ENCODE peak calls at places on chromosomes 16 and 17, in eight cellular contexts. W, N, G, U, Y, D, A and F are unnamed samples.

GRCh38 chr16:31215287-31216115 is 1.4 kb downstream of the PYDC1 start:
- DNase-seq in W (no peak), N (no peak), G (no peak), U (peak; percentile 77), Y (peak; percentile 67), D (peak; percentile 16), A (no peak), F (no peak)

GRCh38 chr17:41918392-41919164 is at the start of gene ACLY:
- DNase-seq in W (peak; percentile 94), N (peak; percentile 95), G (peak; percentile 96), U (peak; percentile 98), Y (peak; percentile 99), D (peak; percentile 94), A (peak; percentile 99), F (peak; percentile 93)

GRCh38 chr17:41060052-41060604 is at the start of gene KRTAP2-3:
- DNase-seq in W (no peak), N (no peak), G (no peak), U (peak; percentile 52), Y (no peak), D (peak; percentile 89), A (no peak), F (peak; percentile 88)

GRCh38 chr17:46878055-46878454 is 26.7 kb downstream of the WNT9B start:
- DNase-seq in W (no peak), N (no peak), G (no peak), U (no peak), Y (no peak), D (no peak), A (no peak), F (no peak)

GRCh38 chr16:69834817-69835477 is 72.8 kb downstream of the WWP2 start:
- DNase-seq in W (no peak), N (no peak), G (no peak), U (no peak), Y (peak; percentile 65), D (no peak), A (no peak), F (no peak)

GRCh38 chr16:88969361-88969831 is 7.6 kb downstream of the CBFA2T3 start:
- DNase-seq in W (no peak), N (no peak), G (no peak), U (no peak), Y (peak; percentile 59), D (no peak), A (no peak), F (no peak)

GRCh38 chr17:73697872-73698271 is 53.6 kb upstream of the SDK2 start:
- DNase-seq in W (no peak), N (no peak), G (no peak), U (no peak), Y (no peak), D (no peak), A (no peak), F (no peak)

GRCh38 chr16:55433030-55433429 is 46.0 kb upstream of the MMP2 start:
- DNase-seq in W (no peak), N (no peak), G (no peak), U (no peak), Y (no peak), D (no peak), A (no peak), F (no peak)

GRCh38 chr17:51006601-51007000 is 114.1 kb downstream of the SPAG9 start:
- DNase-seq in W (no peak), N (no peak), G (no peak), U (peak; percentile 61), Y (no peak), D (peak; percentile 43), A (no peak), F (peak; percentile 67)